ENCODE peak calls at places on chromosome 10, in seven cellular contexts. One of them, this sample, is unnamed. For H3K27me3, the result is how much of the 10 kb centered on the place peaks cover.

GRCh38 chr10:97081621-97082235 is 104.0 kb downstream of the SLIT1 start:
- DNase-seq in cardiac muscle cell: peak
- DNase-seq in HCT116: peak
- DNase-seq in IMR-90: peak
- DNase-seq in sigmoid colon: no peak
- DNase-seq in astrocyte: peak
- DNase-seq in osteoblast: peak
- DNase-seq in this sample: peak

GRCh38 chr10:84265378-84265777 is 20.5 kb downstream of the RGR start:
- DNase-seq in cardiac muscle cell: no peak
- DNase-seq in HCT116: no peak
- DNase-seq in IMR-90: no peak
- DNase-seq in sigmoid colon: no peak
- DNase-seq in astrocyte: no peak
- DNase-seq in osteoblast: no peak
- DNase-seq in this sample: no peak

GRCh38 chr10:104580321-104580720 is 60.8 kb upstream of the SORCS3 start:
- DNase-seq in cardiac muscle cell: peak
- DNase-seq in HCT116: no peak
- DNase-seq in IMR-90: peak
- DNase-seq in sigmoid colon: no peak
- DNase-seq in astrocyte: peak
- DNase-seq in osteoblast: no peak
- DNase-seq in this sample: peak

GRCh38 chr10:82288461-82288881 is 413.5 kb downstream of the NRG3 start:
- DNase-seq in cardiac muscle cell: peak
- DNase-seq in HCT116: no peak
- DNase-seq in IMR-90: no peak
- DNase-seq in sigmoid colon: no peak
- DNase-seq in astrocyte: peak
- DNase-seq in osteoblast: peak
- DNase-seq in this sample: no peak

GRCh38 chr10:26441491-26442214 is 3.5 kb downstream of the APBB1IP start:
- DNase-seq in cardiac muscle cell: no peak
- DNase-seq in HCT116: no peak
- DNase-seq in IMR-90: no peak
- DNase-seq in sigmoid colon: no peak
- DNase-seq in astrocyte: peak
- DNase-seq in osteoblast: peak
- DNase-seq in this sample: no peak

GRCh38 chr10:111762114-111762513 is 421.5 kb downstream of the GPAM start:
- DNase-seq in cardiac muscle cell: no peak
- DNase-seq in HCT116: no peak
- DNase-seq in IMR-90: no peak
- DNase-seq in sigmoid colon: no peak
- DNase-seq in astrocyte: no peak
- DNase-seq in osteoblast: no peak
- DNase-seq in this sample: no peak

GRCh38 chr10:11424456-11425287 is 186.8 kb downstream of the USP6NL start:
- DNase-seq in cardiac muscle cell: peak
- DNase-seq in HCT116: peak
- DNase-seq in IMR-90: peak
- DNase-seq in sigmoid colon: no peak
- DNase-seq in astrocyte: peak
- DNase-seq in osteoblast: peak
- DNase-seq in this sample: peak

GRCh38 chr10:132523561-132524442 is 13.8 kb upstream of the INPP5A start:
- DNase-seq in cardiac muscle cell: no peak
- DNase-seq in HCT116: no peak
- DNase-seq in IMR-90: no peak
- DNase-seq in sigmoid colon: peak
- DNase-seq in astrocyte: no peak
- DNase-seq in osteoblast: no peak
- DNase-seq in this sample: no peak

GRCh38 chr10:89502556-89502955 is 32.8 kb downstream of the SLC16A12 start:
- DNase-seq in cardiac muscle cell: peak
- DNase-seq in HCT116: no peak
- DNase-seq in IMR-90: peak
- DNase-seq in sigmoid colon: no peak
- DNase-seq in astrocyte: peak
- DNase-seq in osteoblast: no peak
- DNase-seq in this sample: peak

GRCh38 chr10:103849880-103850571 is 5.3 kb downstream of the SH3PXD2A start:
- DNase-seq in cardiac muscle cell: peak
- DNase-seq in HCT116: no peak
- DNase-seq in IMR-90: peak
- DNase-seq in sigmoid colon: peak
- DNase-seq in astrocyte: peak
- DNase-seq in osteoblast: peak
- DNase-seq in this sample: peak

GRCh38 chr10:104243567-104243966 is 11.1 kb upstream of the GSTO1 start:
- DNase-seq in cardiac muscle cell: no peak
- DNase-seq in HCT116: no peak
- DNase-seq in IMR-90: no peak
- DNase-seq in sigmoid colon: no peak
- DNase-seq in astrocyte: no peak
- DNase-seq in osteoblast: no peak
- DNase-seq in this sample: no peak

GRCh38 chr10:62038609-62039190 is 137.2 kb downstream of the ARID5B start:
- DNase-seq in cardiac muscle cell: peak
- DNase-seq in HCT116: peak
- DNase-seq in IMR-90: peak
- DNase-seq in sigmoid colon: peak
- DNase-seq in astrocyte: peak
- DNase-seq in osteoblast: peak
- DNase-seq in this sample: peak

GRCh38 chr10:24718031-24718855 is 5.4 kb downstream of the ARHGAP21 start:
- DNase-seq in cardiac muscle cell: peak
- DNase-seq in HCT116: no peak
- DNase-seq in IMR-90: peak
- DNase-seq in sigmoid colon: no peak
- DNase-seq in astrocyte: peak
- DNase-seq in osteoblast: peak
- DNase-seq in this sample: peak

GRCh38 chr10:97454330-97455036 is 8.5 kb downstream of the ZDHHC16 start:
- DNase-seq in cardiac muscle cell: peak
- DNase-seq in HCT116: no peak
- DNase-seq in IMR-90: peak
- DNase-seq in sigmoid colon: no peak
- DNase-seq in astrocyte: no peak
- DNase-seq in osteoblast: no peak
- DNase-seq in this sample: peak

GRCh38 chr10:99742701-99743100 is 10.7 kb downstream of the CUTC start:
- DNase-seq in cardiac muscle cell: no peak
- DNase-seq in HCT116: no peak
- DNase-seq in IMR-90: peak
- DNase-seq in sigmoid colon: no peak
- DNase-seq in astrocyte: no peak
- DNase-seq in osteoblast: no peak
- DNase-seq in this sample: no peak

GRCh38 chr10:119677126-119677525 is 25.9 kb downstream of the BAG3 start:
- DNase-seq in cardiac muscle cell: no peak
- DNase-seq in HCT116: no peak
- DNase-seq in IMR-90: no peak
- DNase-seq in sigmoid colon: no peak
- DNase-seq in astrocyte: no peak
- DNase-seq in osteoblast: no peak
- DNase-seq in this sample: no peak

GRCh38 chr10:102450124-102450373 is 1.3 kb downstream of the C10orf95 start:
- DNase-seq in cardiac muscle cell: peak
- DNase-seq in HCT116: no peak
- DNase-seq in IMR-90: no peak
- DNase-seq in sigmoid colon: no peak
- DNase-seq in astrocyte: no peak
- DNase-seq in osteoblast: no peak
- DNase-seq in this sample: no peak

GRCh38 chr10:69572159-69573055 is 815 bp downstream of the NEUROG3 start:
- DNase-seq in cardiac muscle cell: no peak
- DNase-seq in HCT116: no peak
- DNase-seq in IMR-90: peak
- DNase-seq in sigmoid colon: no peak
- DNase-seq in astrocyte: no peak
- DNase-seq in osteoblast: no peak
- DNase-seq in this sample: no peak

GRCh38 chr10:63866075-63866746 is 345.0 kb downstream of the REEP3 start:
- DNase-seq in cardiac muscle cell: peak
- DNase-seq in HCT116: peak
- DNase-seq in IMR-90: peak
- DNase-seq in sigmoid colon: peak
- DNase-seq in astrocyte: peak
- DNase-seq in osteoblast: peak
- DNase-seq in this sample: peak

DNA sequence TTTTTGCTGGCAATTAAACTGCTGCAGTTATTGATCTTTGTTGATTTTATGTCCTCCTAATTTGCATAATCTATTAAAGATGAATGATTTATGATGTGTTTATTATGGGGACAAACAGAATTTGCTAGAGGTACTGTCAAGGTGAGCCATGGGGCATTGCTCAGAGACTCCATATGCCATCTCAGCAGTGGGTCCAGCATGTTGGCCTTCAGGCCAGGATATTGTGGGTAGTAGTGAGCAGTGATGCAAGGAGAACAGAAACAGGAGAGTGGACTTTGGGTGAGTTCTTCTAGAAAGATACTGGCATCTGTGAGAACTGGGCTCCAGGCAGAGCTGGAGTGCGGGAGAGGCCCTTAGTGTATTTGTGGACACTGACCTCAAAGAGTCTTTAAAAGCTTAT is 65.9 kb downstream of the PAX2 start:
- DNase-seq in cardiac muscle cell: no peak
- DNase-seq in HCT116: no peak
- DNase-seq in IMR-90: no peak
- DNase-seq in sigmoid colon: no peak
- DNase-seq in astrocyte: no peak
- DNase-seq in osteoblast: no peak
- DNase-seq in this sample: no peak
- H3K27me3 ChIP-seq in cardiac muscle cell: under half
- H3K27me3 ChIP-seq in HCT116: under half
- H3K27me3 ChIP-seq in IMR-90: half or more
- H3K27me3 ChIP-seq in sigmoid colon: half or more
- H3K27me3 ChIP-seq in astrocyte: under half
- H3K27me3 ChIP-seq in osteoblast: half or more
- H3K27me3 ChIP-seq in this sample: under half

GRCh38 chr10:48653944-48654698 is 30.6 kb upstream of the WDFY4 start:
- DNase-seq in cardiac muscle cell: no peak
- DNase-seq in HCT116: no peak
- DNase-seq in IMR-90: no peak
- DNase-seq in sigmoid colon: no peak
- DNase-seq in astrocyte: no peak
- DNase-seq in osteoblast: peak
- DNase-seq in this sample: no peak

GRCh38 chr10:48656241-48656921 is 28.3 kb upstream of the WDFY4 start:
- DNase-seq in cardiac muscle cell: peak
- DNase-seq in HCT116: peak
- DNase-seq in IMR-90: peak
- DNase-seq in sigmoid colon: peak
- DNase-seq in astrocyte: peak
- DNase-seq in osteoblast: peak
- DNase-seq in this sample: peak

GRCh38 chr10:48656928-48657327 is 27.7 kb upstream of the WDFY4 start:
- DNase-seq in cardiac muscle cell: no peak
- DNase-seq in HCT116: no peak
- DNase-seq in IMR-90: no peak
- DNase-seq in sigmoid colon: no peak
- DNase-seq in astrocyte: no peak
- DNase-seq in osteoblast: no peak
- DNase-seq in this sample: no peak

GRCh38 chr10:48653347-48653746 is 31.3 kb upstream of the WDFY4 start:
- DNase-seq in cardiac muscle cell: no peak
- DNase-seq in HCT116: no peak
- DNase-seq in IMR-90: no peak
- DNase-seq in sigmoid colon: no peak
- DNase-seq in astrocyte: no peak
- DNase-seq in osteoblast: no peak
- DNase-seq in this sample: no peak

GRCh38 chr10:48655426-48656240 is 29.0 kb upstream of the WDFY4 start:
- DNase-seq in cardiac muscle cell: peak
- DNase-seq in HCT116: no peak
- DNase-seq in IMR-90: peak
- DNase-seq in sigmoid colon: peak
- DNase-seq in astrocyte: peak
- DNase-seq in osteoblast: peak
- DNase-seq in this sample: peak
- H3K4me3 ChIP-seq in cardiac muscle cell: peak
- H3K4me3 ChIP-seq in HCT116: peak
- H3K4me3 ChIP-seq in IMR-90: peak
- H3K4me3 ChIP-seq in sigmoid colon: peak
- H3K4me3 ChIP-seq in astrocyte: peak
- H3K4me3 ChIP-seq in osteoblast: peak
- H3K4me3 ChIP-seq in this sample: peak

DNA sequence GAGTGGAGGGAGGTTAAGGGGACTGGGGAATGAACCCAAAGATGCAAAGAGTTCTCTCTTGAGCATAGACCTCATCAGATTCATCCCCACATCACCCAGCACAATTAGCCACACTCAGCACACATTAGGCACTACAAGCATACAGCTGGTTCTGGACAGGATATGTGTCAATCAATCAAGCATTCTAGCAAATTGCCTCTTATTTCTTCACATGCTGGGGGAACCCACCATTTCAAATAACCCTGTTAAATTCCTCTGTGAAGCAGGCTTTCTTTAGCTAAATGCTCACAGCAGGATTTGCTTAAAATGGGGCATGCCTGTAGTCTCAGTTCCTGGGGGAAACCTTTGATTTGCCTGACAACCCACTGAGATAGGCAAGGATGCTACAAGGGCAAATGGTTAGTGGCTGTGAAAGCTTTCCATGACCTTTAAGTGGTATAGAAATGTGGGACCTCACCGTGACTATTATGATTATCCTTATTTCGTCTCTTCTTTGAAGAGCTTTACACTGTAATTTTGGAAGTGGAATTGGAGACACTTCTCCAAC is 193.4 kb upstream of the ZMIZ1 start:
- DNase-seq in cardiac muscle cell: no peak
- DNase-seq in HCT116: no peak
- DNase-seq in IMR-90: no peak
- DNase-seq in sigmoid colon: no peak
- DNase-seq in astrocyte: no peak
- DNase-seq in osteoblast: no peak
- DNase-seq in this sample: no peak
- TF ChIP-seq CTCF in cardiac muscle cell: no peak
- TF ChIP-seq CTCF in HCT116: no peak
- TF ChIP-seq CTCF in IMR-90: no peak
- TF ChIP-seq CTCF in sigmoid colon: no peak
- TF ChIP-seq CTCF in astrocyte: no peak
- TF ChIP-seq CTCF in osteoblast: no peak
- TF ChIP-seq CTCF in this sample: no peak

DNA sequence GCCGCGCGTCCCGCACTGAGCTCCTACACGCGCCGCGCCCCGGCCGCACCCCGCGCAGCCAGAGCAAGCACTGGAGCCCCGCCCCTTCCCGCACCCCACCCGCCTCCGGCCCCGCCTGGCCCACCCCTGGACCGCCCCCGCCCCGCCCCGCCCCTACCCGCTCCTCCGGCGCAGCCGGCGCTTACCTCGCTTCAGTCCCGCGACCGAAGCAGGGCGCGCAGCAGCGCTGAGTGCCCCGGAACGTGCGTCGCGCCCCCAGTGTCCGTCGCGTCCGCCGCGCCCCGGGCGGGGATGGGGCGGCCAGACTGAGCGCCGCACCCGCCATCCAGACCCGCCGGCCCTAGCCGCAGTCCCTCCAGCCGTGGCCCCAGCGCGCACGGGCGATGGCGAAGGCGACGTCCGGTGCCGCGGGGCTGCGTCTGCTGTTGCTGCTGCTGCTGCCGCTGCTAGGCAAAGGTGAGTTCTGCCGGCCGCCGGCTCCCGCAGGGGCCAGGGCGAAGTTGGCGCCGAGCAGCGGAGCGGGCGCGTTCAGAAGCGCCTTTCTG is at the start of gene RET:
- DNase-seq in cardiac muscle cell: no peak
- DNase-seq in HCT116: no peak
- DNase-seq in IMR-90: no peak
- DNase-seq in sigmoid colon: no peak
- DNase-seq in astrocyte: no peak
- DNase-seq in osteoblast: peak
- DNase-seq in this sample: peak
- H3K27me3 ChIP-seq in cardiac muscle cell: half or more
- H3K27me3 ChIP-seq in HCT116: under half
- H3K27me3 ChIP-seq in IMR-90: under half
- H3K27me3 ChIP-seq in sigmoid colon: half or more
- H3K27me3 ChIP-seq in astrocyte: under half
- H3K27me3 ChIP-seq in osteoblast: under half
- H3K27me3 ChIP-seq in this sample: under half

This sample was measured in bronchial epithelial cell.